ENCODE peak calls at places on chromosomes 11 and 22, in six cellular contexts. U, F, V, R, P and J are unnamed samples.
A peak's percentile ranks its signal among the peaks of the same experiment; 100 is the strongest.

GRCh38 chr22:48511211-48511610 is 1316.5 kb downstream of the BRD1 start:
- DNase-seq in U (no peak), V (no peak), F (no peak), P (no peak), R (no peak), J (no peak)

GRCh38 chr22:50112151-50113118 is 22.6 kb downstream of the MOV10L1 start:
- DNase-seq in R (peak; percentile 85), F (peak; percentile 52), V (peak; percentile 90), U (peak; percentile 86), P (no peak), J (no peak)

GRCh38 chr11:27309064-27309463 is 54.0 kb downstream of the CCDC34 start:
- DNase-seq in F (no peak), P (no peak), V (peak; percentile 80), U (no peak), R (no peak), J (no peak)

GRCh38 chr22:29635734-29636357 is 32.4 kb downstream of the NF2 start:
- DNase-seq in U (peak; percentile 73), V (peak; percentile 69), P (no peak), F (peak; percentile 65), R (no peak), J (no peak)

GRCh38 chr11:108887436-108888238 is 222.8 kb downstream of the DDX10 start:
- DNase-seq in R (peak; percentile 80), U (no peak), P (no peak), F (no peak), V (peak; percentile 87), J (no peak)

GRCh38 chr11:132351050-132351449 is 980.6 kb downstream of the NTM start:
- DNase-seq in R (no peak), U (no peak), F (no peak), P (no peak), V (no peak), J (no peak)

GRCh38 chr11:35418847-35419712 is at the start of gene SLC1A2:
- DNase-seq in R (no peak), V (peak; percentile 23), F (no peak), P (peak; percentile 60), U (peak; percentile 19), J (peak; percentile 19)

GRCh38 chr11:115759622-115760527 is 255.7 kb upstream of the CADM1 start:
- DNase-seq in U (no peak), F (no peak), P (peak; percentile 50), R (no peak), V (peak; percentile 41), J (no peak)

GRCh38 chr11:70605846-70606245 is 207.5 kb downstream of the CTTN start:
- DNase-seq in U (no peak), F (no peak), R (no peak), P (no peak), V (no peak), J (no peak)

GRCh38 chr22:38074181-38075104 is 9.5 kb downstream of the SLC16A8 start:
- DNase-seq in F (no peak), U (peak; percentile 41), P (no peak), R (no peak), V (peak; percentile 31), J (no peak)
- TF ChIP-seq CTCF in F (no peak), U (peak; percentile 57), P (peak; percentile 25), R (peak; percentile 79), V (peak; percentile 61), J (no peak)

DNA sequence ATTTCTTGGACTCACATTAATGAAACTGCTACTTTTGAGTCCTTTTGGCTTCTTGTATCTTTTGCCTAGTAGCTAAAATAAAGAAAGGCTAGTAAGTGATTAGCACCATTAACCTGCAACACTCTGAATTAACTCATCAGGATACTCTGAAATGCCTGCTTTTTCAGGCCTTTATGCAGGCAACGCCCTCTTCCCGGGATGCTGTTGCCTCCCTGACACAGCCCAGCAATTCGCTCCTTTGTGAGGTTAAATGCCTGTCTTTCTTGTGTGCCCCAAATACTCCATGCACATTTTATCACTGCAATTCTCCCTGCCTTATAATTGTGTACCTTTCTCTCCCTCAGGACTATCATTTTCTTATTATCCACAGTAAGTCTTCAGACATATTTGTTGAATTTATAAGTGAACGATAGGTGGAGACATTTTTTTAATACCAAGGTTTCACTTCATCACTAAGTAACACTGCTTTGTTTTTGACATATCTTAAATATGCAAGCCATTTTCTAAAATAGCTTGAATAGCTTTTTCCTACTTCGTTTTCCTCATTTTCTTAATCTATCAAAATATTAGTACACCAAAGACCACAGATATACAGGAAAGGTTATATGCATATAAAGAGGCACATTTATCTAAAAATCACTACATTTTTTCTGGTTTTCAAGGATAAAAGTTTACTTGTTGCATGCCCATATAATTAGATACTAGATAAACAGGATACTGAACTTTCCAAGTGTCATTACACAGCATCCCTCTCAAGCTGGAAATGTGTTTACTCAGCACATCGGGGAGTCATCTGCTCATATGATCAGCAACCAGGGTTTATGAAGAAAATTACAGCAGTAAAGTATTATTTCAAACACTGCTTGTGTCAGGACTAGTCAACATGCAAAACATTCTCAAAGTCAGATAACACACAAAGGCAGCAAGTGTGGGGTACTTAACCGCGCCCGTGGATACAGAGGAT is 48.5 kb upstream of the DDI1 start:
- DNase-seq in P (no peak), U (peak; percentile 17), V (no peak), R (no peak), F (peak; percentile 30), J (no peak)
- TF ChIP-seq CTCF in P (no peak), U (no peak), V (no peak), R (no peak), F (no peak), J (no peak)

DNA sequence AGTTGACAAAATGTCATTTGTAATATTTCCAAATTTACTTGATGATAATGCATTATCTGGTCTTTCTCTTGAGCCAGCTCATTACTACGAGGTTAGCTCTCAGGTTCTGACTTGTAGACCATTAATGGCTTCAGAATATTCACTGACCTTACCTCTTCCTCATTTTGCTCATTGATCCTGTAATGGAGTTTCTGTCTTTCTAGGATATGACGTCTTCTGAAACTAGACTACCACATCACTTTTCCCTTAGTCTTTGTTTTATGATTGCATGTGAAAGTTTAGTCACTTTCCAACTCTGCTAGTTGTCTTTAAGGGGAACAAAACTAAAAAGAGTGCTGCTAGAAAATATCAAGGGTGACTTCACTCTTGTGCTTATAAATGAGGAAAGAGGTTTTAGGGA is 697.6 kb downstream of the JRKL start:
- DNase-seq in V (no peak), R (no peak), P (no peak), U (no peak), F (no peak), J (no peak)
- TF ChIP-seq CTCF in V (no peak), R (no peak), P (no peak), U (no peak), F (no peak), J (no peak)

DNA sequence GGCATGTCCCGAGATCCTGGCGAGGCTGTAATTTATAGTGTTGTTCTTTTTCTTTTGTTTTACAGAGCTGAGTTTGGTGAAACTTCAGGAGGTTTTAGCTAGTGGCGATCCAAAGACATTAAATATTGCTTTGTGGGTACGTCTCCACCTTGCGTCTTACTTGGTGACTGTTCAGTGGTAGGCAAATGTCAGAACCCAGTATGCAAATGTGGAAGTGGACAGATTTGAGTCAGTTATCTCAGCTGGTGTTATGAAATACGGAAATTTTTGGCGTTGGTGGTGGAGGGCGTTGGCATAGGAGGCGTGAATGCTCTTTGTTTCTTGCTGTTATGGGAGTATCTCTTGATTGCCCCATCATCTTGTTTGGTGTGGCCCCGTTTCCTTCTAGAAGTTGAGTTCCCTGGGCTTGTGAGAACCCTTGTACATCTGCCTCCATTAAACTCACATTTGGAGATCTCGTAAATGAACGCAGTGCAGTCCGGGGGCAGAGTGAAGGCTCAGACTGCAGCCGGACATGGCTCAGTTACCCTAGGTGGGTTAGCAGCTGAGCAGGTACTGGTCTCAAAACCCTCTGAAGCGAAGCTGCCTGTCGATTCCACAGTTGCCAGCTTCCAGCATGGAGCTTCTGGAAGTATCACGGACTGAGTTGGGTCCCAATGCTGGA is 39.9 kb downstream of the PTPRJ start:
- DNase-seq in P (no peak), F (peak; percentile 21), V (no peak), R (no peak), U (no peak), J (no peak)
- TF ChIP-seq CTCF in P (no peak), F (no peak), V (no peak), R (no peak), U (no peak), J (no peak)

DNA sequence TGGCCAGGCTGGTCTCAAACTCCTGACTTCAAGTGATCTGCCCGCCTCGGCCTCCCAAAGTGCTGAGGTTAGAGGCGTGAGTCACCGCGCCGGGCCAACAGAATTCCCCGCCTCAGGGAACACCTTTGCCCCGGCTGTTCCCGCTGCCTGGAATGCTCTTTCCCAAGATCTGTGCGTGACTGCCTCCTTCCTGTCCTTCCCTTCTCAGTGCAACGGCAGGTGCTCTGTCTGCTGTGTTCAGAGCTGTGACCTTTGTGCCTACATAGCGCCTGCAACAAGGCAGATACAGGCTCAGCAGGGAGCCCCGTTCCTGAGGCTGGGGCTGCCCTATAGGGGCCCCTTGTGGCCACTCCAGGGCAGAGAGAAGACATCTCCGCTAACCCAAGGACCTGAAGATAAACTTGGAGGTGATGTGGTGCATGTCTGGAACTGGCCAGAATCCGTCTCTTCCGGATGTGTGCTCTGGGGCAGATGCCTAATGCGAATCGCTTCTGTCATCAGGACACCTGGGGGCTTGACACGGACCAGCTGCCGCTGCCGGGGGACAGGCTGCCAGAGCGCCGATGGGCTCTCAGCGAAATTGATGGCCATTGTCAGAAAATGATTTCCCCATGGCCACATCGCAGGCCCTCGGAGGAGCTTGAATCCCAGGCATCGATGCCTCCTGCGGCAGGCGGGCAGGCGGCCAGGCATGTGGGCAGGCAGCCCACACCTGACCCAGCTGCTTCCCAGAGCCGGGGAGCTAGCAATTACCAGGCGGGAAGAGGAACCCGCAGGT is 43.5 kb upstream of the TCF20 start:
- DNase-seq in P (no peak), U (peak; percentile 54), V (peak; percentile 63), F (peak; percentile 81), R (peak; percentile 4), J (no peak)
- TF ChIP-seq CTCF in P (peak; percentile 19), U (peak; percentile 46), V (peak; percentile 53), F (peak; percentile 56), R (peak; percentile 60), J (peak; percentile 39)

GRCh38 chr11:113493205-113493604 is 18.0 kb upstream of the DRD2 start:
- DNase-seq in R (no peak), F (no peak), U (no peak), P (no peak), V (no peak), J (no peak)

GRCh38 chr11:113496026-113496651 is 20.9 kb upstream of the DRD2 start:
- DNase-seq in U (no peak), F (no peak), R (no peak), P (no peak), V (no peak), J (no peak)

GRCh38 chr11:113488931-113489351 is 13.7 kb upstream of the DRD2 start:
- DNase-seq in F (peak; percentile 59), V (no peak), U (no peak), P (no peak), R (no peak), J (no peak)

GRCh38 chr11:113494021-113494420 is 18.8 kb upstream of the DRD2 start:
- DNase-seq in U (no peak), F (no peak), V (no peak), P (no peak), R (no peak), J (no peak)
- TF ChIP-seq CTCF in U (no peak), F (no peak), V (no peak), P (no peak), R (peak; percentile 6), J (no peak)